ENCODE peak calls at places on chromosomes 13 and 19, in eight cellular contexts. Y is ascending aorta; F is AG09309; W is AG04449; O is heart left ventricle; X is HFFc6; V is CD8-positive, alpha-beta T cell; S is B cell. L is an unnamed sample.

GRCh38 chr13:97266734-97267417 is 44.7 kb downstream of the MBNL2 start:
- DNase-seq in V (no peak), W (no peak), X (no peak), S (no peak), Y (no peak), F (no peak), O (no peak), L (no peak)

GRCh38 chr13:95385808-95386207 is 84.6 kb upstream of the ABCC4 start:
- DNase-seq in O (no peak), W (no peak), V (no peak), X (no peak), Y (no peak), F (no peak), S (no peak), L (no peak)

GRCh38 chr13:83197316-83197715 is 685.0 kb downstream of the SLITRK1 start:
- DNase-seq in V (no peak), S (no peak), X (no peak), Y (no peak), W (no peak), F (no peak), O (no peak), L (no peak)

GRCh38 chr19:33404916-33405315 is 31.4 kb downstream of the CEBPG start:
- DNase-seq in F (no peak), X (no peak), Y (no peak), O (no peak), W (no peak), V (no peak), S (no peak), L (peak; percentile 12)

GRCh38 chr13:102333320-102334181 is 68.3 kb downstream of the FGF14 start:
- DNase-seq in V (no peak), W (no peak), F (no peak), S (no peak), X (no peak), Y (no peak), O (no peak), L (no peak)

GRCh38 chr13:34416833-34417425 is 525.1 kb upstream of the NBEA start:
- DNase-seq in V (no peak), S (no peak), O (peak; percentile 88), F (no peak), X (peak; percentile 81), Y (no peak), W (no peak), L (peak; percentile 87)

GRCh38 chr19:869245-870177 is 10.0 kb downstream of the CFD start:
- DNase-seq in V (no peak), X (peak; percentile 91), F (peak; percentile 79), Y (peak; percentile 33), O (peak; percentile 70), S (no peak), W (peak; percentile 75), L (peak; percentile 94)

GRCh38 chr13:104008075-104008474 is 941.9 kb upstream of the SLC10A2 start:
- DNase-seq in S (no peak), F (no peak), V (no peak), O (no peak), Y (no peak), W (no peak), X (no peak), L (no peak)

GRCh38 chr13:92315265-92315664 is 911.3 kb upstream of the GPC6 start:
- DNase-seq in X (no peak), W (no peak), F (no peak), Y (no peak), S (no peak), V (no peak), O (no peak), L (no peak)

GRCh38 chr19:15449620-15450527 is at the start of gene WIZ:
- DNase-seq in Y (peak; percentile 43), O (peak; percentile 89), F (no peak), X (peak; percentile 56), W (no peak), V (peak; percentile 88), S (peak; percentile 100), L (peak; percentile 73)

GRCh38 chr13:91247768-91248167 is 99.7 kb upstream of the MIR17HG start:
- DNase-seq in W (no peak), V (no peak), O (no peak), Y (no peak), S (no peak), X (no peak), F (no peak), L (no peak)
- TF ChIP-seq CTCF in W (no peak), V (no peak), O (no peak), Y (no peak), S (no peak), X (peak; percentile 22), F (no peak), L (no peak)

GRCh38 chr19:6260912-6261636 is 18.7 kb downstream of the MLLT1 start:
- DNase-seq in W (no peak), S (peak; percentile 55), Y (no peak), F (no peak), O (no peak), V (peak; percentile 43), X (no peak), L (no peak)
- TF ChIP-seq CTCF in W (peak; percentile 61), S (peak; percentile 48), Y (peak; percentile 41), F (peak; percentile 60), O (peak; percentile 51), V (peak; percentile 62), X (peak; percentile 75), L (peak; percentile 59)

DNA sequence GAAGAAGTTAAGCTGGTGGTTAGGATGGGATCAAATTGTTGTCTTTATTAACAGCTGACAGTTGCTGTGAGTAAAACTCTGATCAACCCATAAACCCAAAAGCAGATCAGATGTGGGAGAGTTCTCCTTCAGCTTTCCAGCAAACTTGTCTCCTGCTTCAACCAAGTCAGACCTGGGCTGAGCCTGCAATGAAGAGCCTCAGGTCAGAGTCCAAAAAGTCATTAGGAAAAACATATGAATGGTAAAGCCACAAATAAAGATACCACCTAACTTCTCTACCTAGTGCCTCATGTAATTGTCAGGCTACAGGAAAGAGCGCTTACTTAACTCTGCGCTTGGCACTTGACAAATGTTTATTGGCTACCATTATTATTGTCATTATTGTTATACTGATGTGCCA is 21.9 kb upstream of the UBE2L5 start:
- DNase-seq in O (no peak), W (no peak), V (no peak), Y (no peak), X (no peak), S (no peak), F (no peak), L (no peak)
- TF ChIP-seq CTCF in O (no peak), W (no peak), V (no peak), Y (no peak), X (no peak), S (no peak), F (no peak), L (no peak)

DNA sequence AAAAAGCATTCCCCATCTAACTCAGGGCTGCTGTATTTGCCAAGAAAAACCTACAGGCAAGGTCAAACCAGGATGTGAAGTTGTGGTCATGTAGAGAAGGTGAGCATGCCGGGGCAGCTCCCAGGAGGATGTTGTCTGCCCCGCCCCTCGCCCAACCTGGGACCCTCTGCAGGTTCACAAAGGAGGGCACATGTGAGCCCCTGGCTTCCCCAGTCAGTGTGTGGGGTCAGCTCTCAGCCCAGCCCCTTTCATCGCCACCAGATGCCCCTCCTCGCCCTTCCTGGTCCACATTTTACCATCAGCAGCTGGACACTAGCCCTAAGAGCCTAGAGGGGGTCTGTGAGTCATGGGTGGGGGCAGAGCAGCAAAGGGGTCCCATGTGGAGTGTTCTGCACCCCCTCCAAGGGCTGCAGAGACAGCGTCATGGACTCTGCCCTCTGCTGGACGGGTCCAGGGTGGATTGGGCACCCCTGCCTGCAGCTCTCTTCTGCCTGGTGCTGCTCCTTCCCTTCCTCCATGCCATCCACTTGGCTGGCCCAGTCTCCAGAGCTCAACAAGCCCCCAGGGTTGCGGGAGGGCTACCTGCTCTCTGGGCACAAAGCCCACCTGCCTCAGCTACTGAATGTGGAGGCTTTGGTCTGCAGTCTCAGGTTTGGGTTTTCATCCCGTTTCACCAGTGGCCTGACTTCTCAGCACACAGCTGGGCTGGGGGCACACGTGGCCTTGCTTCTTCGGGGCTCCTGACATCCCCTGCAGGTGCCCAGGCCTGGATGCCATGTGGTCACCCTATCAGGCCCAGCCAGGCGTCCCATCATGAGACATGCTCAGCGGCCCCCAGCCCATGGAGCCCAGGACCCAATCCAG is 3.7 kb downstream of the PLEKHF1 start:
- DNase-seq in V (no peak), W (no peak), O (no peak), Y (no peak), X (no peak), S (no peak), F (no peak), L (no peak)
- TF ChIP-seq CTCF in V (no peak), W (peak; percentile 8), O (peak; percentile 21), Y (no peak), X (peak; percentile 66), S (no peak), F (peak; percentile 36), L (peak; percentile 33)

GRCh38 chr19:10870955-10871603 is at the start of gene CARM1:
- DNase-seq in F (peak; percentile 85), S (peak; percentile 99), Y (peak; percentile 98), V (peak; percentile 99), O (peak; percentile 99), W (peak; percentile 76), X (peak; percentile 95), L (peak; percentile 98)
- TF ChIP-seq CTCF in F (peak; percentile 56), S (peak; percentile 55), Y (peak; percentile 33), V (no peak), O (peak; percentile 60), W (peak; percentile 81), X (peak; percentile 78), L (peak; percentile 37)

DNA sequence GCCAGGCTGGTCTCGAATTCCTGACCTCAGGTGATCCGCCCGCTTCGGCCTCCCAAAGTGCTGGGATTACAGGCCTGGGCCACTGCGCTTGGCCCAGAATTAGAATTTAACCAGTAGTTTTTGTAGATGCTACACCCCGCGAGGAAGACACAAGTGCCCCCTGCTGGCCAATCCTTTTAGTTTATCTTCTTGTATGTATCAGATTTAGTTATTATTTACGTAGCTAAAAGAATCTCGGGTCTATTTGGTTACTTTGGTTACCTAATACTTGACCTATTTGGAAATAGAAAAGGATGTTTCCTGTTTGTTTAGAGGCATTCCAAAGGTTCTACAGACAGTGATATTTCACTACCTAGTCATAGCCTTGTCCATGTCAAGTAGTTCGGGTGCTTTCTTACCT is 22.0 kb downstream of the MUC16 start:
- DNase-seq in Y (no peak), F (no peak), W (no peak), O (no peak), S (no peak), X (no peak), V (peak; percentile 16), L (no peak)
- TF ChIP-seq CTCF in Y (no peak), F (no peak), W (no peak), O (no peak), S (no peak), X (peak; percentile 26), V (no peak), L (no peak)

L was measured in AG10803.